ENCODE peak calls at places on chromosomes 16 and 17, in ten cellular contexts. One of them, this sample, is unnamed.

GRCh38 chr16:49701867-49702494 is 153.9 kb downstream of the ZNF423 start:
- DNase-seq in AG10803: peak
- DNase-seq in brain microvascular endothelial cell: no peak
- DNase-seq in RWPE1: no peak
- DNase-seq in astrocyte of the spinal cord: peak
- DNase-seq in upper lobe of right lung: no peak
- DNase-seq in upper lobe of left lung: peak
- DNase-seq in pancreas: no peak
- DNase-seq in colonic mucosa: peak
- DNase-seq in ovary: peak
- DNase-seq in this sample: peak

GRCh38 chr17:12296120-12296727 is 275.5 kb downstream of the MAP2K4 start:
- DNase-seq in AG10803: no peak
- DNase-seq in brain microvascular endothelial cell: peak
- DNase-seq in RWPE1: no peak
- DNase-seq in astrocyte of the spinal cord: peak
- DNase-seq in upper lobe of right lung: no peak
- DNase-seq in upper lobe of left lung: no peak
- DNase-seq in pancreas: no peak
- DNase-seq in colonic mucosa: no peak
- DNase-seq in ovary: no peak
- DNase-seq in this sample: no peak

GRCh38 chr17:62703776-62704380 is 76.4 kb downstream of the MRC2 start:
- DNase-seq in AG10803: peak
- DNase-seq in brain microvascular endothelial cell: no peak
- DNase-seq in RWPE1: peak
- DNase-seq in astrocyte of the spinal cord: peak
- DNase-seq in upper lobe of right lung: peak
- DNase-seq in upper lobe of left lung: peak
- DNase-seq in pancreas: peak
- DNase-seq in colonic mucosa: peak
- DNase-seq in ovary: peak
- DNase-seq in this sample: peak

GRCh38 chr17:9880582-9880999 is 24.5 kb downstream of the RCVRN start:
- DNase-seq in AG10803: peak
- DNase-seq in brain microvascular endothelial cell: no peak
- DNase-seq in RWPE1: peak
- DNase-seq in astrocyte of the spinal cord: peak
- DNase-seq in upper lobe of right lung: no peak
- DNase-seq in upper lobe of left lung: peak
- DNase-seq in pancreas: no peak
- DNase-seq in colonic mucosa: no peak
- DNase-seq in ovary: no peak
- DNase-seq in this sample: peak

GRCh38 chr16:54493594-54493993 is 207.0 kb upstream of the IRX3 start:
- DNase-seq in AG10803: no peak
- DNase-seq in brain microvascular endothelial cell: no peak
- DNase-seq in RWPE1: no peak
- DNase-seq in astrocyte of the spinal cord: no peak
- DNase-seq in upper lobe of right lung: no peak
- DNase-seq in upper lobe of left lung: no peak
- DNase-seq in pancreas: no peak
- DNase-seq in colonic mucosa: no peak
- DNase-seq in ovary: no peak
- DNase-seq in this sample: no peak

GRCh38 chr17:77734371-77735050 is 224.0 kb upstream of the TNRC6C start:
- DNase-seq in AG10803: peak
- DNase-seq in brain microvascular endothelial cell: peak
- DNase-seq in RWPE1: peak
- DNase-seq in astrocyte of the spinal cord: no peak
- DNase-seq in upper lobe of right lung: peak
- DNase-seq in upper lobe of left lung: peak
- DNase-seq in pancreas: peak
- DNase-seq in colonic mucosa: peak
- DNase-seq in ovary: peak
- DNase-seq in this sample: peak

GRCh38 chr16:49969356-49970030 is 55.5 kb upstream of the CNEP1R1 start:
- DNase-seq in AG10803: no peak
- DNase-seq in brain microvascular endothelial cell: peak
- DNase-seq in RWPE1: no peak
- DNase-seq in astrocyte of the spinal cord: peak
- DNase-seq in upper lobe of right lung: no peak
- DNase-seq in upper lobe of left lung: no peak
- DNase-seq in pancreas: no peak
- DNase-seq in colonic mucosa: no peak
- DNase-seq in ovary: no peak
- DNase-seq in this sample: no peak

GRCh38 chr16:48206594-48207242 is 37.4 kb upstream of the LONP2 start:
- DNase-seq in AG10803: peak
- DNase-seq in brain microvascular endothelial cell: no peak
- DNase-seq in RWPE1: peak
- DNase-seq in astrocyte of the spinal cord: no peak
- DNase-seq in upper lobe of right lung: no peak
- DNase-seq in upper lobe of left lung: no peak
- DNase-seq in pancreas: no peak
- DNase-seq in colonic mucosa: no peak
- DNase-seq in ovary: no peak
- DNase-seq in this sample: no peak

GRCh38 chr17:8896641-8897635 is 29.5 kb upstream of the PIK3R6 start:
- DNase-seq in AG10803: no peak
- DNase-seq in brain microvascular endothelial cell: no peak
- DNase-seq in RWPE1: no peak
- DNase-seq in astrocyte of the spinal cord: no peak
- DNase-seq in upper lobe of right lung: no peak
- DNase-seq in upper lobe of left lung: no peak
- DNase-seq in pancreas: no peak
- DNase-seq in colonic mucosa: no peak
- DNase-seq in ovary: no peak
- DNase-seq in this sample: no peak

GRCh38 chr17:16281351-16281750 is 64.3 kb downstream of the PIGL start:
- DNase-seq in AG10803: peak
- DNase-seq in brain microvascular endothelial cell: peak
- DNase-seq in RWPE1: no peak
- DNase-seq in astrocyte of the spinal cord: peak
- DNase-seq in upper lobe of right lung: no peak
- DNase-seq in upper lobe of left lung: no peak
- DNase-seq in pancreas: no peak
- DNase-seq in colonic mucosa: no peak
- DNase-seq in ovary: no peak
- DNase-seq in this sample: no peak

GRCh38 chr17:4043862-4044261 is 79.6 kb upstream of the ATP2A3 start:
- DNase-seq in AG10803: no peak
- DNase-seq in brain microvascular endothelial cell: no peak
- DNase-seq in RWPE1: no peak
- DNase-seq in astrocyte of the spinal cord: no peak
- DNase-seq in upper lobe of right lung: no peak
- DNase-seq in upper lobe of left lung: no peak
- DNase-seq in pancreas: no peak
- DNase-seq in colonic mucosa: no peak
- DNase-seq in ovary: no peak
- DNase-seq in this sample: no peak

GRCh38 chr17:12386240-12386639 is 279.4 kb upstream of the MYOCD start:
- DNase-seq in AG10803: peak
- DNase-seq in brain microvascular endothelial cell: no peak
- DNase-seq in RWPE1: no peak
- DNase-seq in astrocyte of the spinal cord: peak
- DNase-seq in upper lobe of right lung: no peak
- DNase-seq in upper lobe of left lung: no peak
- DNase-seq in pancreas: no peak
- DNase-seq in colonic mucosa: no peak
- DNase-seq in ovary: no peak
- DNase-seq in this sample: no peak

GRCh38 chr17:31015639-31016038 is 44.8 kb downstream of the RNF135 start:
- DNase-seq in AG10803: no peak
- DNase-seq in brain microvascular endothelial cell: no peak
- DNase-seq in RWPE1: no peak
- DNase-seq in astrocyte of the spinal cord: no peak
- DNase-seq in upper lobe of right lung: no peak
- DNase-seq in upper lobe of left lung: no peak
- DNase-seq in pancreas: no peak
- DNase-seq in colonic mucosa: no peak
- DNase-seq in ovary: no peak
- DNase-seq in this sample: no peak

GRCh38 chr17:81723651-81724209 is 11.6 kb downstream of the SLC25A10 start:
- DNase-seq in AG10803: no peak
- DNase-seq in brain microvascular endothelial cell: no peak
- DNase-seq in RWPE1: no peak
- DNase-seq in astrocyte of the spinal cord: no peak
- DNase-seq in upper lobe of right lung: no peak
- DNase-seq in upper lobe of left lung: no peak
- DNase-seq in pancreas: no peak
- DNase-seq in colonic mucosa: peak
- DNase-seq in ovary: no peak
- DNase-seq in this sample: no peak

GRCh38 chr16:51057969-51058337 is 93.1 kb downstream of the SALL1 start:
- DNase-seq in AG10803: no peak
- DNase-seq in brain microvascular endothelial cell: no peak
- DNase-seq in RWPE1: no peak
- DNase-seq in astrocyte of the spinal cord: no peak
- DNase-seq in upper lobe of right lung: no peak
- DNase-seq in upper lobe of left lung: no peak
- DNase-seq in pancreas: no peak
- DNase-seq in colonic mucosa: no peak
- DNase-seq in ovary: no peak
- DNase-seq in this sample: no peak

GRCh38 chr17:62792122-62792800 is 15.9 kb downstream of the MARCHF10 start:
- DNase-seq in AG10803: peak
- DNase-seq in brain microvascular endothelial cell: peak
- DNase-seq in RWPE1: no peak
- DNase-seq in astrocyte of the spinal cord: peak
- DNase-seq in upper lobe of right lung: no peak
- DNase-seq in upper lobe of left lung: no peak
- DNase-seq in pancreas: no peak
- DNase-seq in colonic mucosa: no peak
- DNase-seq in ovary: no peak
- DNase-seq in this sample: no peak

DNA sequence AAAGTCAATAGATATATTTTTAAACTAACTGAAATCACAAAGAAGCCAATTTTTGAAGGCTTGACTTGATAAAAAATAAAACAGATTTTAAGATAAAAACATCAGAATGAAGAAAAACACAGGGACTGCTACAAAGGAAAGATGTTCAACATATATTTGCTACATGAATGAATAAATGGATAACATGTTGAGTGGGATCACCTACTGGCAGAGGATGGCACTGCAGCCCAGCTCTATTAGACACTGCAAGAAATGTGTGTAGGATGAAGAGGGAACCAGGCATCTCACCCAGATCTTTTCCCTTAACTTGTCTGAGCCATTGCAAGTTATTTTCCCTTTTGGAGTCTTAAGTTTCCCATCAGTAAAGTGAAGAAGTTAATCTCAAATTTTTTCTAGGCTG is 4.2 kb downstream of the AIPL1 start:
- DNase-seq in AG10803: no peak
- DNase-seq in brain microvascular endothelial cell: no peak
- DNase-seq in RWPE1: no peak
- DNase-seq in astrocyte of the spinal cord: no peak
- DNase-seq in upper lobe of right lung: no peak
- DNase-seq in upper lobe of left lung: no peak
- DNase-seq in pancreas: no peak
- DNase-seq in colonic mucosa: no peak
- DNase-seq in ovary: no peak
- DNase-seq in this sample: no peak
- TF ChIP-seq CTCF in AG10803: peak
- TF ChIP-seq CTCF in brain microvascular endothelial cell: peak
- TF ChIP-seq CTCF in RWPE1: no peak
- TF ChIP-seq CTCF in astrocyte of the spinal cord: peak
- TF ChIP-seq CTCF in upper lobe of right lung: peak
- TF ChIP-seq CTCF in upper lobe of left lung: peak
- TF ChIP-seq CTCF in pancreas: no peak
- TF ChIP-seq CTCF in colonic mucosa: no peak
- TF ChIP-seq CTCF in ovary: no peak
- TF ChIP-seq CTCF in this sample: no peak

GRCh38 chr17:29283496-29283895 is 10.5 kb downstream of the NUFIP2 start:
- DNase-seq in AG10803: peak
- DNase-seq in brain microvascular endothelial cell: no peak
- DNase-seq in RWPE1: no peak
- DNase-seq in astrocyte of the spinal cord: no peak
- DNase-seq in upper lobe of right lung: no peak
- DNase-seq in upper lobe of left lung: no peak
- DNase-seq in pancreas: no peak
- DNase-seq in colonic mucosa: no peak
- DNase-seq in ovary: no peak
- DNase-seq in this sample: no peak
- TF ChIP-seq CTCF in AG10803: peak
- TF ChIP-seq CTCF in brain microvascular endothelial cell: no peak
- TF ChIP-seq CTCF in RWPE1: no peak
- TF ChIP-seq CTCF in astrocyte of the spinal cord: peak
- TF ChIP-seq CTCF in upper lobe of right lung: no peak
- TF ChIP-seq CTCF in upper lobe of left lung: no peak
- TF ChIP-seq CTCF in pancreas: no peak
- TF ChIP-seq CTCF in colonic mucosa: no peak
- TF ChIP-seq CTCF in ovary: no peak
- TF ChIP-seq CTCF in this sample: no peak

GRCh38 chr17:66302761-66303626 is 581 bp downstream of the PRKCA start:
- DNase-seq in AG10803: peak
- DNase-seq in brain microvascular endothelial cell: peak
- DNase-seq in RWPE1: peak
- DNase-seq in astrocyte of the spinal cord: peak
- DNase-seq in upper lobe of right lung: peak
- DNase-seq in upper lobe of left lung: peak
- DNase-seq in pancreas: peak
- DNase-seq in colonic mucosa: peak
- DNase-seq in ovary: peak
- DNase-seq in this sample: peak
- TF ChIP-seq CTCF in AG10803: no peak
- TF ChIP-seq CTCF in brain microvascular endothelial cell: no peak
- TF ChIP-seq CTCF in RWPE1: no peak
- TF ChIP-seq CTCF in astrocyte of the spinal cord: peak
- TF ChIP-seq CTCF in upper lobe of right lung: no peak
- TF ChIP-seq CTCF in upper lobe of left lung: no peak
- TF ChIP-seq CTCF in pancreas: no peak
- TF ChIP-seq CTCF in colonic mucosa: no peak
- TF ChIP-seq CTCF in ovary: no peak
- TF ChIP-seq CTCF in this sample: no peak

DNA sequence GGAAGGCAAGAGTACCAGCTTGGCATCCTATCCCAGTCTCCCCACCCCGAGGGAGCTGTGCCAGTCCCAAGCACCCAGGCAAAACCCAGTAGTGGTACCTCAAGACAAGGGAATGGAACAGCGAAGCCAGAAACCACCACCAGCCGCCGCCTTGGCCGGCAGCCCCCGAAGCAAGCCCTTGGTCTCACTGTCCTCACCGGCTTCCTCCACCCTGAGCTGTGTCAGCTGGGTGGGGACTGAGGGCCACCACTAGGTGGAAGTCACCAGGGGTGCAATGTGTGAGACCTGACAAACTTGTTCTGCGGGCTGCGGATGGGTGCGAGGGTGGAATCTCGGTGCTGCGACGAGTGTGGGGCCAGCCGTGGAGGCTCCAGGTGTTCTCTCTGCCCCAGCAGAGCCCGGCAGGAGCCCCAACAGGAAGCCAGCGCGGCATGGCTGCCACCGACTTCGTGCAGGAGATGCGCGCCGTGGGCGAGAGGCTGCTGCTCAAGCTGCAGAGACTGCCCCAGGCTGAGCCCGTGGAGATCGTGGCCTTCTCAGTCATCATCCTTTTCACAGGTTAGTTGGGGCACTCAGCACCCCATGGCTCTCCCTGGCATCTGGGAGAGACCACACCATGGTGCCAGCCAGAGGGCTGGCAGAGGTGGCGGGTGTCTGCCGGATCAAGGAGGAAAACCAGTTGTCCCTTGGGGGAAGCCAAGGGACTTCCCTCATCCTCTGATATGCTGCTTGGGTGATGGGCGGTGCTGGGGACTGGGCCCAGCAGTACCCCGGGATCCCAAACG is 6.7 kb downstream of the SMIM5 start:
- DNase-seq in AG10803: no peak
- DNase-seq in brain microvascular endothelial cell: no peak
- DNase-seq in RWPE1: no peak
- DNase-seq in astrocyte of the spinal cord: no peak
- DNase-seq in upper lobe of right lung: peak
- DNase-seq in upper lobe of left lung: peak
- DNase-seq in pancreas: peak
- DNase-seq in colonic mucosa: peak
- DNase-seq in ovary: no peak
- DNase-seq in this sample: no peak
- TF ChIP-seq CTCF in AG10803: no peak
- TF ChIP-seq CTCF in brain microvascular endothelial cell: no peak
- TF ChIP-seq CTCF in RWPE1: no peak
- TF ChIP-seq CTCF in astrocyte of the spinal cord: no peak
- TF ChIP-seq CTCF in upper lobe of right lung: no peak
- TF ChIP-seq CTCF in upper lobe of left lung: peak
- TF ChIP-seq CTCF in pancreas: no peak
- TF ChIP-seq CTCF in colonic mucosa: peak
- TF ChIP-seq CTCF in ovary: no peak
- TF ChIP-seq CTCF in this sample: no peak

This sample was measured in lower leg skin.